ENCODE peak calls at places on chromosomes 5 and 9, in eight cellular contexts. One of them, this sample, is unnamed.

GRCh38 chr9:130343445-130343918 is 77.9 kb downstream of the HMCN2 start:
- DNase-seq in heart right ventricle: no peak
- DNase-seq in H1: no peak
- DNase-seq in psoas muscle: no peak
- DNase-seq in colonic mucosa: no peak
- DNase-seq in tibial artery: peak; percentile 66
- DNase-seq in adrenal gland: no peak
- DNase-seq in left lung: peak; percentile 64
- DNase-seq in this sample: no peak

GRCh38 chr5:176371621-176372539 is 6.6 kb downstream of the ARL10 start:
- DNase-seq in heart right ventricle: no peak
- DNase-seq in H1: no peak
- DNase-seq in psoas muscle: no peak
- DNase-seq in colonic mucosa: no peak
- DNase-seq in tibial artery: no peak
- DNase-seq in adrenal gland: peak; percentile 79
- DNase-seq in left lung: no peak
- DNase-seq in this sample: no peak

GRCh38 chr5:73278693-73279092 is 105.7 kb downstream of the TMEM174 start:
- DNase-seq in heart right ventricle: no peak
- DNase-seq in H1: no peak
- DNase-seq in psoas muscle: no peak
- DNase-seq in colonic mucosa: no peak
- DNase-seq in tibial artery: no peak
- DNase-seq in adrenal gland: no peak
- DNase-seq in left lung: no peak
- DNase-seq in this sample: no peak

GRCh38 chr9:95771556-95772280 is 103.8 kb upstream of the ERCC6L2 start:
- DNase-seq in heart right ventricle: no peak
- DNase-seq in H1: no peak
- DNase-seq in psoas muscle: peak; percentile 25
- DNase-seq in colonic mucosa: peak; percentile 31
- DNase-seq in tibial artery: no peak
- DNase-seq in adrenal gland: no peak
- DNase-seq in left lung: peak; percentile 50
- DNase-seq in this sample: no peak

GRCh38 chr5:108749130-108749861 is 1.6 kb downstream of the FER start:
- DNase-seq in heart right ventricle: no peak
- DNase-seq in H1: no peak
- DNase-seq in psoas muscle: no peak
- DNase-seq in colonic mucosa: peak; percentile 29
- DNase-seq in tibial artery: no peak
- DNase-seq in adrenal gland: no peak
- DNase-seq in left lung: no peak
- DNase-seq in this sample: no peak

GRCh38 chr9:78565481-78565880 is 268.6 kb downstream of the PSAT1 start:
- DNase-seq in heart right ventricle: no peak
- DNase-seq in H1: no peak
- DNase-seq in psoas muscle: no peak
- DNase-seq in colonic mucosa: no peak
- DNase-seq in tibial artery: no peak
- DNase-seq in adrenal gland: no peak
- DNase-seq in left lung: no peak
- DNase-seq in this sample: no peak

GRCh38 chr9:87180846-87181245 is 233.5 kb upstream of the GAS1 start:
- DNase-seq in heart right ventricle: no peak
- DNase-seq in H1: no peak
- DNase-seq in psoas muscle: no peak
- DNase-seq in colonic mucosa: no peak
- DNase-seq in tibial artery: no peak
- DNase-seq in adrenal gland: no peak
- DNase-seq in left lung: no peak
- DNase-seq in this sample: no peak

GRCh38 chr5:122726990-122727616 is 47.8 kb upstream of the SNX2 start:
- DNase-seq in heart right ventricle: no peak
- DNase-seq in H1: no peak
- DNase-seq in psoas muscle: no peak
- DNase-seq in colonic mucosa: no peak
- DNase-seq in tibial artery: no peak
- DNase-seq in adrenal gland: no peak
- DNase-seq in left lung: no peak
- DNase-seq in this sample: peak; percentile 61

GRCh38 chr9:95793924-95794828 is 81.3 kb upstream of the ERCC6L2 start:
- DNase-seq in heart right ventricle: no peak
- DNase-seq in H1: no peak
- DNase-seq in psoas muscle: no peak
- DNase-seq in colonic mucosa: no peak
- DNase-seq in tibial artery: no peak
- DNase-seq in adrenal gland: no peak
- DNase-seq in left lung: no peak
- DNase-seq in this sample: peak; percentile 85

GRCh38 chr5:30991462-30991861 is 202.0 kb upstream of the CDH6 start:
- DNase-seq in heart right ventricle: no peak
- DNase-seq in H1: no peak
- DNase-seq in psoas muscle: no peak
- DNase-seq in colonic mucosa: no peak
- DNase-seq in tibial artery: no peak
- DNase-seq in adrenal gland: no peak
- DNase-seq in left lung: no peak
- DNase-seq in this sample: no peak

GRCh38 chr9:109331353-109331752 is 10.5 kb upstream of the EPB41L4B start:
- DNase-seq in heart right ventricle: peak; percentile 46
- DNase-seq in H1: no peak
- DNase-seq in psoas muscle: peak; percentile 26
- DNase-seq in colonic mucosa: peak; percentile 86
- DNase-seq in tibial artery: peak; percentile 69
- DNase-seq in adrenal gland: peak; percentile 80
- DNase-seq in left lung: peak; percentile 88
- DNase-seq in this sample: no peak

GRCh38 chr9:26301659-26302058 is 590.9 kb downstream of the CAAP1 start:
- DNase-seq in heart right ventricle: no peak
- DNase-seq in H1: no peak
- DNase-seq in psoas muscle: no peak
- DNase-seq in colonic mucosa: no peak
- DNase-seq in tibial artery: no peak
- DNase-seq in adrenal gland: no peak
- DNase-seq in left lung: no peak
- DNase-seq in this sample: no peak

DNA sequence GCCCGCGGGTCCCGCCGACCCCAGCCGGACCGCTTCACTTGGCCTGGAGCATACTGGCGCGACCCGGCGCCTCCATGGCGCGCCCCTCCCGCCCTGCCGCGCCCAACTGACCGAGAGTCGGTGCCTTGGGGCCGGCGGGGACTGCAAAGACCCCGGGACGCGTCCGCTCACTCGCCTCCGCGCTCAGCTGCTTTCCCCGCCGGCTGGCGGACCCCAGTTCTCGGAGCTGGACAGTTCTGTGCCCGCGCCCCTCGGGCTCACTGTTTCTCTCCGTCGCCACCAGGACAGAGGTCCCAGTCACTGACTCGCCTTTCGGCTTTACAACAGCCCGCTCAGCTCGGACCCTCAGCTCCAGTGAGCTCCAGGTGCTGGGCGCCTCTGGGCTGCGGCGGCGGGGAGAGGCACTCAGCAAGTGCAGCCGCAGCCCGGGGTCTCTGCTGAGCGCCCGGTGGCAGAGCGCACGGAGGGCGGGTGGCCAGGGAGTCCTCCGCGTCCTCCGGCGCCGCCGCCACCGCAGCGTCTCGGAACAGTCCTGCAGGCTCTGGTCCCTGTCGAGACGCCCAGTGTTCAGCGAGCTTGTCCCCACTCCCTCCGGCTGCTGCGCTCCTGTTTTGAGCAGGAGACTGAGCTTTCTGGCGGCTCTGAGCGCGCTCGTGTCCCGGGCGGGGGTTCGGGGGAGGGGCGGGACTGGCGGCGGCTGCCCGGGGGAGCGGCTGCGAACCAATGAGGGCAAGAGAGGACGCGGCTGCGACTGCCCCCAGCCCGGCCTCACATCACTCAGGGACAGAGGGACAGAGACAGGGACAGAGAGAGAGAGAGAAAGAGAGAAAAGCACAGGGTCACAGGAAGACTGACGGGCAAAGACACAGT is at the start of gene SMIM32:
- DNase-seq in heart right ventricle: no peak
- DNase-seq in H1: no peak
- DNase-seq in psoas muscle: peak; percentile 19
- DNase-seq in colonic mucosa: peak; percentile 83
- DNase-seq in tibial artery: no peak
- DNase-seq in adrenal gland: no peak
- DNase-seq in left lung: no peak
- DNase-seq in this sample: no peak
- H3K27ac ChIP-seq in heart right ventricle: no peak within 1 kb of the TSS
- H3K27ac ChIP-seq in H1: no peak within 1 kb of the TSS
- H3K27ac ChIP-seq in psoas muscle: no peak within 1 kb of the TSS
- H3K27ac ChIP-seq in colonic mucosa: peak within 1 kb of the TSS; percentile 74
- H3K27ac ChIP-seq in tibial artery: no peak within 1 kb of the TSS
- H3K27ac ChIP-seq in adrenal gland: no peak within 1 kb of the TSS
- H3K27ac ChIP-seq in left lung: no peak within 1 kb of the TSS
- H3K27ac ChIP-seq in this sample: no peak within 1 kb of the TSS

GRCh38 chr9:92960561-92961290 is 13.4 kb downstream of the FGD3 start:
- DNase-seq in heart right ventricle: no peak
- DNase-seq in H1: no peak
- DNase-seq in psoas muscle: no peak
- DNase-seq in colonic mucosa: no peak
- DNase-seq in tibial artery: peak; percentile 51
- DNase-seq in adrenal gland: no peak
- DNase-seq in left lung: no peak
- DNase-seq in this sample: no peak

GRCh38 chr9:92962846-92963245 is 15.5 kb downstream of the FGD3 start:
- DNase-seq in heart right ventricle: no peak
- DNase-seq in H1: no peak
- DNase-seq in psoas muscle: no peak
- DNase-seq in colonic mucosa: no peak
- DNase-seq in tibial artery: peak; percentile 11
- DNase-seq in adrenal gland: no peak
- DNase-seq in left lung: no peak
- DNase-seq in this sample: no peak

GRCh38 chr9:92963831-92964606 is 16.7 kb downstream of the FGD3 start:
- DNase-seq in heart right ventricle: no peak
- DNase-seq in H1: no peak
- DNase-seq in psoas muscle: no peak
- DNase-seq in colonic mucosa: peak; percentile 38
- DNase-seq in tibial artery: peak; percentile 63
- DNase-seq in adrenal gland: no peak
- DNase-seq in left lung: peak; percentile 86
- DNase-seq in this sample: no peak

GRCh38 chr9:92962303-92962649 is 15.0 kb downstream of the FGD3 start:
- DNase-seq in heart right ventricle: no peak
- DNase-seq in H1: no peak
- DNase-seq in psoas muscle: no peak
- DNase-seq in colonic mucosa: no peak
- DNase-seq in tibial artery: peak; percentile 48
- DNase-seq in adrenal gland: no peak
- DNase-seq in left lung: no peak
- DNase-seq in this sample: no peak

DNA sequence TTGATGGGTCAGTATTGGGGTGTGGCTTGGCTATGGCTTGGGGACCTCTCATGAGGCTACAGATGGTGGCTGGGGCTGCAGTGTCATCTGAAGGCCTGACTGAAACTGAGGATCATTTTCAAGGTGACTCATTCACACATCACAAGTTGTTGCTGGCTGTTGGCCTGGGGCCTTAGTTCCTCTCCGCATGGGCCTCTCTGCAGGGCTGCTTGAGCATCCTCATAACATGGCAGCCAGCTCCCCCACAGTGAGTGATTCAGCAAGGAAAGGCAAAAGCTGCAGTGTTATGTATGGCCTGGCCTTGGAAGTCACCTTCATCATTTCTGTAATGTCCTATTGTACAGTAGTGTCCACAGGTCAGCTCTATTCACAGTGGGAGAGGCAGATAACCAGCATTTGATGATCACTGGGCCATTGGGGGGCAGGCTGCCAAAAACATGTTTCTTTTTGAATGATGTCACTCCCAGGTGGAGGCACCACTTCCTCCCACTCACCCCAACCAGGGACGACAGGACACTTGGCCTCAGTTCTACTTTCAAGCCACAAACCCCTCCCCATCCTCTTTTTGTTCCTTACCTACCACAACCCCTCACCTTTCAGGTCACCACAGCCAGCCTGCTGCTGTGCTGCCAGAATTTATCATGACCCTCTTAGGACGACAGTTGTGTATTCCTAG is 14.4 kb downstream of the FGD3 start:
- DNase-seq in heart right ventricle: no peak
- DNase-seq in H1: no peak
- DNase-seq in psoas muscle: no peak
- DNase-seq in colonic mucosa: no peak
- DNase-seq in tibial artery: peak; percentile 25
- DNase-seq in adrenal gland: no peak
- DNase-seq in left lung: no peak
- DNase-seq in this sample: no peak
- H3K4me3 ChIP-seq in heart right ventricle: no peak overlapping the region
- H3K4me3 ChIP-seq in H1: no peak overlapping the region
- H3K4me3 ChIP-seq in psoas muscle: no peak overlapping the region
- H3K4me3 ChIP-seq in colonic mucosa: no peak overlapping the region
- H3K4me3 ChIP-seq in tibial artery: no peak overlapping the region
- H3K4me3 ChIP-seq in adrenal gland: no peak overlapping the region
- H3K4me3 ChIP-seq in left lung: no peak overlapping the region
- H3K4me3 ChIP-seq in this sample: no peak overlapping the region

DNA sequence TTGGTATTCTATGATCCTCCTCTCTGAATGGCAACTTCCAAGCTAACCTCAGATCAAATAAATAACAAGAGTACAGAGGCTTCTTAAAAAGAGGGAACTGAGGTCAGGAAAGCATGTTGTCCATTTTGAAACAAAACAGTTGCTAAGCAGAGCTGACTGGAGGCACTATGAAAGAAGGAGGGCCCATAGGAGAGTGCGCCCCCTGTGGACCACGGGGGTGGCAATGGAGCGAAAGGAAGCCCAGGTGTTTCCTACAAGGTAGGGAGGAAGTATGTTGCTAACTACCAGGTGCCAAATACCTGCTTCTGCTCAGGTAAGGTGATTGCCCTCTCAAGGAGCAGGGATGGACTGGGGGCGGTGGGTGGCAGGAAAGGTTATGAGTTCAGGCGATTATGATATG is 101.8 kb upstream of the MAST4 start:
- DNase-seq in heart right ventricle: no peak
- DNase-seq in H1: peak; percentile 27
- DNase-seq in psoas muscle: no peak
- DNase-seq in colonic mucosa: no peak
- DNase-seq in tibial artery: no peak
- DNase-seq in adrenal gland: no peak
- DNase-seq in left lung: no peak
- DNase-seq in this sample: no peak
- TF ChIP-seq CTCF in heart right ventricle: no peak
- TF ChIP-seq CTCF in H1: peak; percentile 90
- TF ChIP-seq CTCF in psoas muscle: no peak
- TF ChIP-seq CTCF in colonic mucosa: no peak
- TF ChIP-seq CTCF in tibial artery: no peak
- TF ChIP-seq CTCF in adrenal gland: no peak
- TF ChIP-seq CTCF in left lung: no peak
- TF ChIP-seq CTCF in this sample: peak; percentile 10

DNA sequence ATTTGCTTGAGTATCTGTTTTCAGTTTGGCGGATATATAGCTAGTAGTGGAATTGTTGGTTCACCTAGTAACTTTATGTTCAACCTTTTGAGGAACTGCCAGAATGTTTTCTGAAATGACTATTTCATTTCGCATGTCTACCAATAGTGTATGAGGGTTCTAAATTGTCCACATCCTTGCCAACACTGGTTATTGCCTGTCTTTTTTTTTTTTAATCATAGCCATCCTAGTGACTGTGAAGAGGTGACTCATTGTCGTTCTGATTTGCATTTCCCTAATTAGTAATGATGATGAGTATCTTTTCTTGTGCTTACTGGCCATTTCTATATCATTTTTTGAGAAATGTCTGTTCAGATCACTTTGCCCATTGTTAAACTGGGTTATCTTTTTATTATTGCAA is 52.5 kb downstream of the PRLR start:
- DNase-seq in heart right ventricle: no peak
- DNase-seq in H1: no peak
- DNase-seq in psoas muscle: no peak
- DNase-seq in colonic mucosa: no peak
- DNase-seq in tibial artery: no peak
- DNase-seq in adrenal gland: no peak
- DNase-seq in left lung: no peak
- DNase-seq in this sample: no peak
- H3K27ac ChIP-seq in heart right ventricle: no peak overlapping the region
- H3K27ac ChIP-seq in H1: no peak overlapping the region
- H3K27ac ChIP-seq in psoas muscle: no peak overlapping the region
- H3K27ac ChIP-seq in colonic mucosa: no peak overlapping the region
- H3K27ac ChIP-seq in tibial artery: no peak overlapping the region
- H3K27ac ChIP-seq in adrenal gland: no peak overlapping the region
- H3K27ac ChIP-seq in left lung: no peak overlapping the region
- H3K27ac ChIP-seq in this sample: no peak overlapping the region

This sample was measured in brain microvascular endothelial cell.